ENCODE peak calls at places on chromosomes 3 and 15, in eight cellular contexts. Y, O, X, Z, G, V, U and B are unnamed samples.

GRCh38 chr15:62846805-62847481 is 195.6 kb upstream of the TPM1 start:
- DNase-seq in Y (no peak), O (no peak), X (no peak), Z (peak), G (no peak), V (no peak), U (no peak), B (no peak)

GRCh38 chr3:17333446-17333845 is 409.0 kb downstream of the TBC1D5 start:
- DNase-seq in Y (no peak), O (no peak), X (no peak), Z (no peak), G (no peak), V (no peak), U (no peak), B (no peak)

GRCh38 chr3:64345351-64345750 is 120.1 kb upstream of the PRICKLE2 start:
- DNase-seq in Y (peak), O (peak), X (peak), Z (no peak), G (peak), V (no peak), U (no peak), B (no peak)

GRCh38 chr15:34370643-34371042 is 3.6 kb upstream of the LPCAT4 start:
- DNase-seq in Y (no peak), O (no peak), X (no peak), Z (no peak), G (no peak), V (no peak), U (no peak), B (no peak)

GRCh38 chr3:37909067-37909911 is 47.6 kb downstream of the CTDSPL start:
- DNase-seq in Y (no peak), O (no peak), X (no peak), Z (no peak), G (peak), V (no peak), U (no peak), B (no peak)

GRCh38 chr15:78207641-78208340 is 26.6 kb downstream of the ACSBG1 start:
- DNase-seq in Y (no peak), O (no peak), X (no peak), Z (no peak), G (no peak), V (no peak), U (no peak), B (no peak)

GRCh38 chr3:115340586-115340985 is 193.5 kb upstream of the ZBTB20 start:
- DNase-seq in Y (no peak), O (no peak), X (no peak), Z (no peak), G (no peak), V (no peak), U (no peak), B (no peak)

GRCh38 chr15:58111718-58112104 is 26.5 kb upstream of the AQP9 start:
- DNase-seq in Y (no peak), O (no peak), X (no peak), Z (no peak), G (no peak), V (no peak), U (no peak), B (no peak)

GRCh38 chr3:8519156-8519555 is 17.5 kb downstream of the LMCD1 start:
- DNase-seq in Y (peak), O (no peak), X (no peak), Z (no peak), G (peak), V (no peak), U (no peak), B (no peak)

GRCh38 chr3:23781871-23782270 is 23.9 kb upstream of the UBE2E1 start:
- DNase-seq in Y (no peak), O (no peak), X (no peak), Z (peak), G (no peak), V (no peak), U (no peak), B (no peak)

DNA sequence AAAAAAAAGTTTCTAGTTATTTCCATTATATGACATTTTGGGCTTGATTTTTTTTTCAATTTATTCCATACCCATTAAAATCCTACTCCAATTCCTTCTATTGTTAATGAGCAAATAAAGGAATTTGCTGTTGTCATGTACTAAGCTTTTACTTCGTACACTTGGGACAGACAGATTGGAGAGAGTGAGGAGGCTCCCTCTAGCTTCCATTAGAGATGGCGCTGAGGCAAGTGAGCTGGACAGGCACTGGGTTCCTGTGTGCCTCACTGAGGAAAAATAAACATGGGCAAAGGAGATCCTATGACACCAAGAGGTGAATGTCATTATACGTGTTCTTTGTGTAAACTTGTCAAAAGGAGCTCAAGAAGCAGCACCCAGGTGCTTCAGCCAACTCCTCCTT is 441.1 kb upstream of the MDFIC2 start:
- DNase-seq in Y (no peak), O (peak), X (no peak), Z (no peak), G (no peak), V (no peak), U (no peak), B (no peak)
- TF ChIP-seq CTCF in Y (peak), O (peak), X (peak), Z (peak), G (peak), V (no peak), U (peak), B (no peak)

GRCh38 chr15:88428053-88428452 is 39.1 kb downstream of the MRPL46 start:
- DNase-seq in Y (no peak), O (no peak), X (no peak), Z (no peak), G (no peak), V (no peak), U (no peak), B (no peak)
- TF ChIP-seq CTCF in Y (no peak), O (no peak), X (no peak), Z (no peak), G (no peak), V (no peak), U (no peak), B (no peak)

GRCh38 chr15:75811616-75812015 is 31.6 kb upstream of the UBE2Q2 start:
- DNase-seq in Y (no peak), O (no peak), X (no peak), Z (no peak), G (no peak), V (no peak), U (no peak), B (no peak)
- TF ChIP-seq CTCF in Y (no peak), O (no peak), X (no peak), Z (no peak), G (no peak), V (no peak), U (no peak), B (no peak)

DNA sequence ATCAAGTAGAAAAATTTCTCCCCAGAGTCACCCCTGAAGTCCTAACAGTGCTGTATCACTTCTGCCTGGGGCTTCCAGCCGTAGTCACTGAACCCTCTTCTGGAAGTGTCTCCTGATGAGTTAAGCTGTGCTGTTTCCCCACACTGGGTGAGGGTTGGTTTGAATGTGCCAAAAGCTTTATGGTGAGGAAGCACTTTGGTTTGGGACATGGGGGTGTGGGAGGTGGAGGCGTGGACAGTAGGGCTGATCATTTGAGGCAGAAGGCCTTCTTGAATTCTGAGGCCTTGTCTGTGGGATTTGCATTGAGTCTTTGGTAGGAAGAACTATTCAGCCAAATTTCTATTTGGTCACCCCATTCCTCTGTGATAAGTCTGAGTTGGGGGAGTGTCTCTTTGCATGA is 64.5 kb downstream of the SLCO3A1 start:
- DNase-seq in Y (no peak), O (no peak), X (no peak), Z (no peak), G (no peak), V (no peak), U (no peak), B (no peak)
- TF ChIP-seq CTCF in Y (no peak), O (no peak), X (no peak), Z (no peak), G (no peak), V (no peak), U (no peak), B (no peak)

DNA sequence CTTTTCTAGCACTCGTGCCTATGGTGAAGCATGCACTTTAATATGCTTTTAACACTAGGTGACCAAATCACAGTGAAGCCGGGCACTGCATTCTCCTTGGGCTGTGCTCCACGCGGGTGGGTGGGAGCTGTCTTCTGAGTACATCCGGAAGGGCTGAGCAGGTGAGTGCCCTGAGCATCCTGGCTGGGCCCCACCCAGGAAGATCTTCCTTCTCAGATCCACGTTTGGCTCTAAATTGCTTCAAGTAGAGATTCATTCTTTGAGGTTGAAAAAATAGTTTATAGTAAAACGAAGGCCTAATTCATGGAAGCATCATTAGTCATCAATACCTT is 73.9 kb upstream of the BLM start:
- DNase-seq in Y (no peak), O (no peak), X (no peak), Z (no peak), G (no peak), V (no peak), U (no peak), B (no peak)
- TF ChIP-seq CTCF in Y (no peak), O (no peak), X (no peak), Z (no peak), G (no peak), V (no peak), U (no peak), B (no peak)

GRCh38 chr3:182947892-182948291 is 32.4 kb downstream of the DCUN1D1 start:
- DNase-seq in Y (no peak), O (peak), X (no peak), Z (no peak), G (no peak), V (no peak), U (no peak), B (no peak)
- TF ChIP-seq CTCF in Y (no peak), O (no peak), X (no peak), Z (peak), G (no peak), V (no peak), U (no peak), B (no peak)

DNA sequence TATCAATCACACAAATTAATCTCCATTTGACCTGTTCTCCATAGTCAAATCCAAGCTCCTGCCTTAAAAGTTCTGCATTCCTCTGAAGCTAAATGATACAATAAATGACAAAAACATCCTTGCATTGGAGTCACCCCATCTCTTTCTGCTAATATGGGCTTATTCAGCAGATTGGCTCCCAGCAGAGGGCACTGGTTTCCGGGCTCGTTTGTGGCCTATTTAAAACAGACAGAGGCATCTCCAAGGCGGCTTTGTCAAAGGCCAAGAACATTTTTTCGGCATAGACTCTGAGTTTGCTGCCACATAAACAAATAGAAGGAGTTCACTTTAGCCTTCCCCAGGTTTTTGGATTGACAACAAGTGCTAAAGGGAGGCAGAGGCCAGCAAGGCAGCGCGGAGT is 204.4 kb upstream of the RASGRP1 start:
- DNase-seq in Y (peak), O (peak), X (no peak), Z (peak), G (peak), V (no peak), U (no peak), B (peak)
- TF ChIP-seq CTCF in Y (peak), O (peak), X (peak), Z (peak), G (peak), V (no peak), U (peak), B (no peak)